ENCODE peak calls at places on chromosomes 16 and 17, in nine cellular contexts. L is substantia nigra, Q is GM04504, Z is NCI-H1436, S is germinal center, P is HT1080, Y is WERI-Rb-1, M is T-helper 9 cell, B is colonic mucosa. E is an unnamed sample.

GRCh38 chr16:88882358-88883030 is 16.0 kb upstream of the PABPN1L start:
- DNase-seq in Q (no peak), L (no peak), M (no peak), Z (no peak), B (peak; percentile 48), S (no peak), P (no peak), Y (no peak), E (peak; percentile 38)

GRCh38 chr17:28366605-28367004 is 1.6 kb upstream of the SEBOX start:
- DNase-seq in Z (no peak), L (no peak), S (no peak), Y (no peak), M (no peak), P (no peak), Q (no peak), B (no peak), E (no peak)

GRCh38 chr16:67349172-67349571 is 22.6 kb downstream of the LRRC36 start:
- DNase-seq in Y (no peak), B (no peak), P (peak; percentile 37), L (no peak), M (no peak), Z (peak; percentile 28), S (no peak), Q (no peak), E (peak; percentile 61)

GRCh38 chr16:57571098-57571497 is 28.7 kb downstream of the ADGRG5 start:
- DNase-seq in Z (no peak), Q (no peak), Y (no peak), M (no peak), S (no peak), L (no peak), P (no peak), B (no peak), E (no peak)

GRCh38 chr17:71188811-71189492 is 931.9 kb upstream of the SOX9 start:
- DNase-seq in Y (no peak), L (no peak), Z (no peak), P (peak; percentile 95), S (no peak), M (no peak), Q (peak; percentile 72), B (no peak), E (peak; percentile 96)

GRCh38 chr17:29613371-29613837 is 9.3 kb downstream of the CORO6 start:
- DNase-seq in S (peak; percentile 79), P (no peak), Y (no peak), M (peak; percentile 99), Z (no peak), B (peak; percentile 98), Q (peak; percentile 56), L (peak; percentile 92), E (no peak)

GRCh38 chr16:3950343-3951193 is 70.1 kb upstream of the CREBBP start:
- DNase-seq in S (no peak), L (no peak), Z (no peak), P (no peak), M (no peak), Y (no peak), Q (peak; percentile 96), B (peak; percentile 44), E (peak; percentile 78)

GRCh38 chr16:78866556-78866955 is 734.0 kb downstream of the MAF start:
- DNase-seq in L (no peak), Y (no peak), Z (no peak), B (no peak), S (no peak), M (no peak), Q (no peak), P (no peak), E (no peak)

GRCh38 chr17:7351665-7352558 is at the start of gene KCTD11:
- DNase-seq in B (peak; percentile 94), L (peak; percentile 92), M (peak; percentile 75), S (peak; percentile 79), Q (peak; percentile 88), Z (no peak), Y (peak; percentile 86), P (peak; percentile 88), E (peak; percentile 92)

GRCh38 chr17:9979463-9979995 is 74.5 kb upstream of the RCVRN start:
- DNase-seq in Z (no peak), Y (no peak), Q (no peak), M (no peak), L (no peak), B (no peak), P (no peak), S (no peak), E (no peak)

GRCh38 chr16:6804461-6804860 is 528.2 kb upstream of the RBFOX1 start:
- DNase-seq in S (no peak), Y (no peak), M (no peak), L (no peak), Z (no peak), B (no peak), Q (no peak), P (no peak), E (no peak)

GRCh38 chr16:57477531-57478202 is 8.6 kb downstream of the DOK4 start:
- DNase-seq in Q (no peak), M (no peak), S (no peak), Z (peak; percentile 25), L (no peak), P (no peak), B (no peak), Y (no peak), E (no peak)

GRCh38 chr17:67606896-67607604 is 110.7 kb upstream of the NOL11 start:
- DNase-seq in Z (no peak), Q (no peak), L (no peak), M (no peak), S (no peak), Y (no peak), P (no peak), B (no peak), E (no peak)

GRCh38 chr16:87065781-87066694 is 251.2 kb downstream of the C16orf95 start:
- DNase-seq in L (no peak), M (no peak), Y (no peak), B (no peak), S (no peak), Q (no peak), P (no peak), Z (no peak), E (no peak)

GRCh38 chr16:67248401-67249177 is at the start of gene SLC9A5:
- DNase-seq in Q (no peak), L (peak; percentile 20), Z (peak; percentile 11), P (no peak), S (peak; percentile 62), M (peak; percentile 20), B (no peak), Y (peak; percentile 39), E (no peak)

GRCh38 chr16:24975428-24975889 is 39.7 kb downstream of the ARHGAP17 start:
- DNase-seq in S (peak; percentile 59), M (no peak), Z (no peak), P (no peak), Y (no peak), Q (no peak), B (no peak), L (no peak), E (no peak)

GRCh38 chr16:61391835-61392234 is 644.4 kb downstream of the CDH8 start:
- DNase-seq in P (no peak), B (no peak), S (no peak), Y (no peak), L (no peak), M (no peak), Q (no peak), Z (no peak), E (no peak)

GRCh38 chr16:58048914-58049696 is 23.6 kb downstream of the MMP15 start:
- DNase-seq in Q (no peak), Y (no peak), P (no peak), L (no peak), M (no peak), B (no peak), S (no peak), Z (no peak), E (no peak)